ENCODE peak calls at places on chromosome 21, in seven cellular contexts. O, P, X, W, Q, H and J are unnamed samples.
A peak's percentile ranks its signal among the peaks of the same experiment; 100 is the strongest.

GRCh38 chr21:29231781-29232548 is 66.8 kb upstream of the BACH1 start:
- DNase-seq in O (no peak), P (no peak), X (no peak), W (no peak), Q (no peak), H (no peak), J (no peak)

GRCh38 chr21:16305686-16306085 is 575.9 kb downstream of the USP25 start:
- DNase-seq in O (no peak), P (no peak), X (no peak), W (no peak), Q (no peak), H (no peak), J (no peak)

GRCh38 chr21:17612023-17612564 is 607 bp downstream of the BTG3 start:
- DNase-seq in O (no peak), P (no peak), X (peak; percentile 29), W (peak; percentile 70), Q (no peak), H (no peak), J (peak; percentile 66)

GRCh38 chr21:24367936-24368335 is 1239.3 kb downstream of the MRPL39 start:
- DNase-seq in O (no peak), P (no peak), X (no peak), W (no peak), Q (no peak), H (no peak), J (no peak)

GRCh38 chr21:42609806-42610205 is 43.6 kb upstream of the PDE9A start:
- DNase-seq in O (no peak), P (peak; percentile 63), X (no peak), W (no peak), Q (no peak), H (no peak), J (no peak)

GRCh38 chr21:14567557-14568279 is 21.6 kb upstream of the SAMSN1 start:
- DNase-seq in O (no peak), P (no peak), X (no peak), W (no peak), Q (no peak), H (no peak), J (no peak)

GRCh38 chr21:31351973-31352372 is 7.9 kb upstream of the TIAM1 start:
- DNase-seq in O (no peak), P (no peak), X (no peak), W (no peak), Q (no peak), H (no peak), J (no peak)

GRCh38 chr21:42421018-42421793 is 17.5 kb downstream of the UBASH3A start:
- DNase-seq in O (no peak), P (no peak), X (no peak), W (no peak), Q (no peak), H (no peak), J (no peak)

GRCh38 chr21:42614811-42615342 is 38.5 kb upstream of the PDE9A start:
- DNase-seq in O (peak; percentile 45), P (no peak), X (peak; percentile 50), W (peak; percentile 54), Q (no peak), H (no peak), J (peak; percentile 60)

GRCh38 chr21:34807881-34808568 is 139.2 kb downstream of the CLIC6 start:
- DNase-seq in O (peak; percentile 46), P (no peak), X (peak; percentile 70), W (no peak), Q (peak; percentile 82), H (peak; percentile 64), J (no peak)

GRCh38 chr21:35113064-35113463 is 64.0 kb upstream of the RUNX1 start:
- DNase-seq in O (no peak), P (no peak), X (no peak), W (no peak), Q (no peak), H (no peak), J (no peak)

GRCh38 chr21:42744520-42745445 is 91.4 kb downstream of the PDE9A start:
- DNase-seq in O (no peak), P (no peak), X (no peak), W (no peak), Q (no peak), H (no peak), J (no peak)

GRCh38 chr21:34626131-34626530 is 11.2 kb upstream of the RCAN1 start:
- DNase-seq in O (no peak), P (no peak), X (no peak), W (no peak), Q (no peak), H (no peak), J (no peak)

GRCh38 chr21:34845521-34846213 is 176.9 kb downstream of the CLIC6 start:
- DNase-seq in O (no peak), P (no peak), X (no peak), W (no peak), Q (peak; percentile 75), H (peak; percentile 27), J (no peak)

GRCh38 chr21:28220670-28221069 is 772.0 kb downstream of the LTN1 start:
- DNase-seq in O (no peak), P (no peak), X (no peak), W (no peak), Q (no peak), H (no peak), J (no peak)

GRCh38 chr21:26946744-26947446 is 20.0 kb downstream of the ADAMTS5 start:
- DNase-seq in O (no peak), P (no peak), X (no peak), W (peak; percentile 41), Q (no peak), H (no peak), J (no peak)

GRCh38 chr21:30839304-30839703 is 9.7 kb upstream of the KRTAP7-1 start:
- DNase-seq in O (no peak), P (peak; percentile 22), X (peak; percentile 29), W (peak; percentile 82), Q (no peak), H (no peak), J (peak; percentile 25)

GRCh38 chr21:41369915-41370839 is 8.3 kb downstream of the MX2 start:
- DNase-seq in O (no peak), P (no peak), X (no peak), W (peak; percentile 36), Q (no peak), H (no peak), J (no peak)

GRCh38 chr21:36700295-36700960 is 1.5 kb downstream of the SIM2 start:
- DNase-seq in O (no peak), P (no peak), X (no peak), W (peak; percentile 32), Q (no peak), H (no peak), J (no peak)

GRCh38 chr21:36129219-36129618 is 5.7 kb upstream of the CBR3 start:
- DNase-seq in O (no peak), P (no peak), X (no peak), W (no peak), Q (no peak), H (no peak), J (no peak)

GRCh38 chr21:44384968-44385367 is 31.5 kb downstream of the TRPM2 start:
- DNase-seq in O (no peak), P (no peak), X (no peak), W (no peak), Q (no peak), H (no peak), J (no peak)
- TF ChIP-seq REST in O (no peak), P (no peak), X (no peak), W (no peak), Q (no peak), H (no peak), J (no peak)

GRCh38 chr21:39633043-39633442 is 20.3 kb downstream of the B3GALT5 start:
- DNase-seq in O (no peak), P (no peak), X (no peak), W (no peak), Q (peak; percentile 79), H (no peak), J (no peak)
- TF ChIP-seq REST in O (no peak), P (no peak), X (no peak), W (no peak), Q (no peak), H (no peak), J (no peak)

DNA sequence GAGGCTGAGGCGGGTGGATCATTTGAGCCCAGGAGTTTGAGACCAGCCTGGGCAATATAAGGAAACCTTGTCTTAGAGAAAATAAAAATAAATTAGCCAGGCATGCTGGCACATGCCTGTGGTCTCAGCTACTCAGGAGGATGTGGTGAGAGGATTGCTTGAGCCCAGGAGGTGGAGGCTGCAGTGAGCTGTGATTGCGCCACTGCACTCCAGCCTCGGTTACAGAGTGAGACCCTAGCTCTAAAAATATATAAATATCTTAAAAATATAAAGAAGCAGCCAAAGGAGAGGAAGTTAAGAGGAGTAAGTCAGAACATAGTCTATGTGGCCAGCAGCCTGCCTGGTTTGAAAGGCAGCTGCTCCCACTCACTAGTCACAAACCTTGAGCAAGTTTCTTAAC is 4.5 kb upstream of the IL10RB start:
- DNase-seq in O (peak; percentile 64), P (no peak), X (no peak), W (no peak), Q (no peak), H (no peak), J (no peak)
- TF ChIP-seq REST in O (no peak), P (no peak), X (no peak), W (no peak), Q (no peak), H (no peak), J (no peak)

DNA sequence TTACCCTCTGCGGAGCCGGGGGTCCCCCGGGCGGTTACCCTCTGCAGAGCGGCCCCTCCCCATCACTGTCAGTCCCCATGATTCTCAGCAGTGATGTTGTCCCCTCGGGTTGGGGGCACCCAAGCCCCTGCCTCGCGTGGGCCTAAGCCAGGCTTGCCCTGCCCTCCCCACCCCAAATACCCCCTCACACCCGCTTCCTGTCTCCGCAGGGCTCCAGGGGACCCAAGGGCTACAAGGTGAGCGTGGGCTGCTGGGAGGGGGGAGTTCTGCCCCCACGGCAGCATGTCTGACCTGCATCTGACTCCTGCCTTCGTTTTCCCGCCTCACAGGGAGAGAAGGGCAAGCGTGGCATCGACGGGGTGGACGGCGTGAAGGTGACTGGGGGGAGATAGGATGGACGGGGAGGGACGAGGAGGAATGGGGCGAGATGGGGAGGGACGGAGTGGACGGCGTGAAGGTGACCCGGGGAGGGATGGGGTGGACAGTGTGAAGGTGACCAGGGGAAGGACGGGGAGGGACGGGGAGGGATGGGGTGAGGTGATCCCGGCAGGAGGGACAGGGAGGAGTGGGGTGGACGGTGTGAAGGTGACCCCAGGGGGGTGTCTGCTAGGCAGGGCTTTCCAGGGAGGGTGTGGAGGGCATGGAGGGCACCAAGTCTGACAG is 8.6 kb downstream of the COL6A1 start:
- DNase-seq in O (no peak), P (no peak), X (no peak), W (no peak), Q (no peak), H (no peak), J (no peak)
- TF ChIP-seq REST in O (no peak), P (no peak), X (no peak), W (no peak), Q (no peak), H (no peak), J (no peak)

GRCh38 chr21:45246535-45247320 is 41.0 kb downstream of the POFUT2 start:
- DNase-seq in O (no peak), P (no peak), X (no peak), W (no peak), Q (no peak), H (no peak), J (no peak)

GRCh38 chr21:45248893-45249381 is 38.8 kb downstream of the POFUT2 start:
- DNase-seq in O (no peak), P (no peak), X (no peak), W (peak; percentile 42), Q (no peak), H (no peak), J (peak; percentile 71)

GRCh38 chr21:45249626-45250025 is 38.1 kb downstream of the POFUT2 start:
- DNase-seq in O (no peak), P (no peak), X (no peak), W (no peak), Q (no peak), H (no peak), J (no peak)

GRCh38 chr21:45250272-45250671 is 37.4 kb downstream of the POFUT2 start:
- DNase-seq in O (no peak), P (no peak), X (no peak), W (no peak), Q (no peak), H (no peak), J (no peak)

GRCh38 chr21:45248301-45248892 is 39.3 kb downstream of the POFUT2 start:
- DNase-seq in O (no peak), P (no peak), X (no peak), W (no peak), Q (no peak), H (no peak), J (no peak)
- TF ChIP-seq REST in O (no peak), P (no peak), X (no peak), W (no peak), Q (no peak), H (no peak), J (no peak)